ENCODE peak calls at places on chromosomes 7 and 10, in six cellular contexts. One of them, this sample, is unnamed.

GRCh38 chr7:47852330-47853245 is 95.7 kb downstream of the PKD1L1 start:
- DNase-seq in upper lobe of left lung: no peak
- DNase-seq in fibroblast of lung: no peak
- DNase-seq in BE2C: peak; percentile 26
- DNase-seq in cardiac muscle cell: no peak
- DNase-seq in lung: peak; percentile 17
- DNase-seq in this sample: no peak

GRCh38 chr7:157003445-157004049 is 6.9 kb downstream of the MNX1 start:
- DNase-seq in fibroblast of lung: no peak
- DNase-seq in upper lobe of left lung: no peak
- DNase-seq in BE2C: no peak
- DNase-seq in lung: no peak
- DNase-seq in cardiac muscle cell: no peak
- DNase-seq in this sample: no peak

GRCh38 chr10:89867964-89868363 is 166.6 kb downstream of the KIF20B start:
- DNase-seq in cardiac muscle cell: peak; percentile 45
- DNase-seq in fibroblast of lung: peak; percentile 60
- DNase-seq in lung: no peak
- DNase-seq in BE2C: no peak
- DNase-seq in upper lobe of left lung: no peak
- DNase-seq in this sample: no peak

GRCh38 chr7:105996860-105997737 is 34.0 kb downstream of the CDHR3 start:
- DNase-seq in cardiac muscle cell: no peak
- DNase-seq in fibroblast of lung: no peak
- DNase-seq in lung: peak; percentile 65
- DNase-seq in upper lobe of left lung: peak; percentile 77
- DNase-seq in BE2C: no peak
- DNase-seq in this sample: no peak

GRCh38 chr7:107394301-107394700 is 75.6 kb upstream of the GPR22 start:
- DNase-seq in BE2C: no peak
- DNase-seq in upper lobe of left lung: no peak
- DNase-seq in lung: no peak
- DNase-seq in cardiac muscle cell: peak; percentile 62
- DNase-seq in fibroblast of lung: peak; percentile 10
- DNase-seq in this sample: no peak

GRCh38 chr10:42767906-42768305 is 14.7 kb upstream of the BMS1 start:
- DNase-seq in lung: no peak
- DNase-seq in upper lobe of left lung: no peak
- DNase-seq in BE2C: no peak
- DNase-seq in fibroblast of lung: no peak
- DNase-seq in cardiac muscle cell: no peak
- DNase-seq in this sample: no peak

GRCh38 chr7:155998328-155998691 is 186.0 kb upstream of the SHH start:
- DNase-seq in fibroblast of lung: no peak
- DNase-seq in lung: no peak
- DNase-seq in upper lobe of left lung: peak; percentile 14
- DNase-seq in BE2C: no peak
- DNase-seq in cardiac muscle cell: no peak
- DNase-seq in this sample: no peak

GRCh38 chr7:67947191-67947590 is 950.6 kb downstream of the TYW1 start:
- DNase-seq in upper lobe of left lung: no peak
- DNase-seq in fibroblast of lung: no peak
- DNase-seq in lung: no peak
- DNase-seq in BE2C: no peak
- DNase-seq in cardiac muscle cell: no peak
- DNase-seq in this sample: no peak

GRCh38 chr7:151005566-151005965 is 14.7 kb downstream of the NOS3 start:
- DNase-seq in lung: no peak
- DNase-seq in BE2C: no peak
- DNase-seq in fibroblast of lung: no peak
- DNase-seq in upper lobe of left lung: no peak
- DNase-seq in cardiac muscle cell: no peak
- DNase-seq in this sample: no peak

GRCh38 chr10:97683556-97684357 is 3.3 kb downstream of the AVPI1 start:
- DNase-seq in cardiac muscle cell: peak; percentile 50
- DNase-seq in fibroblast of lung: peak; percentile 51
- DNase-seq in upper lobe of left lung: peak; percentile 41
- DNase-seq in lung: no peak
- DNase-seq in BE2C: peak; percentile 51
- DNase-seq in this sample: no peak

GRCh38 chr10:119545310-119545709 is 2.8 kb upstream of the RGS10 start:
- DNase-seq in BE2C: no peak
- DNase-seq in cardiac muscle cell: no peak
- DNase-seq in upper lobe of left lung: no peak
- DNase-seq in fibroblast of lung: no peak
- DNase-seq in lung: no peak
- DNase-seq in this sample: no peak

GRCh38 chr10:119542990-119543813 is 683 bp upstream of the RGS10 start:
- DNase-seq in fibroblast of lung: peak; percentile 49
- DNase-seq in lung: no peak
- DNase-seq in upper lobe of left lung: peak; percentile 48
- DNase-seq in BE2C: peak; percentile 74
- DNase-seq in cardiac muscle cell: peak; percentile 52
- DNase-seq in this sample: peak; percentile 55

GRCh38 chr10:119543814-119544642 is 1.5 kb upstream of the RGS10 start:
- DNase-seq in BE2C: no peak
- DNase-seq in upper lobe of left lung: no peak
- DNase-seq in cardiac muscle cell: no peak
- DNase-seq in fibroblast of lung: peak; percentile 21
- DNase-seq in lung: no peak
- DNase-seq in this sample: no peak

GRCh38 chr10:119549247-119549999 is 6.9 kb upstream of the RGS10 start:
- DNase-seq in upper lobe of left lung: no peak
- DNase-seq in lung: no peak
- DNase-seq in cardiac muscle cell: no peak
- DNase-seq in BE2C: no peak
- DNase-seq in fibroblast of lung: no peak
- DNase-seq in this sample: no peak

DNA sequence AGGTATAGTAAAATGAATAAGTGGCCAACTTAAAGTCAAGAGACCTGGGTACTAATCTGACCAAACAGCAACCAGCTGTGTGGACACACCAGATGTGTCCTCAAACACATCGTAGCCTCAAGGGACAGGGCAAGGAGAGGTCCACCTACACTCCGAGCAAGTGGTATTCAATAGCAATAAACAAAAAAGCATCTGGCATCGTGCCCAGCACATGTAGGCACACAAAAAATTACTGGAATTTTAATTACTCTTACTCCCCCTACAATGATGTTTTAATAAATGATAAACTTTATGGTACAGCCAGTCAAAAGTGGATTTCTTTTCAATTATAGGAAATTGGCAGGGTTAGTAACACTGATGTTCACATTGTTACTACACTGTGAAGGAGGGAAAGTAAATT is 3.5 kb upstream of the RGS10 start:
- DNase-seq in lung: no peak
- DNase-seq in BE2C: no peak
- DNase-seq in upper lobe of left lung: no peak
- DNase-seq in fibroblast of lung: peak; percentile 22
- DNase-seq in cardiac muscle cell: no peak
- DNase-seq in this sample: no peak
- H3K27me3 ChIP-seq in lung: no peaks in the 10 kb centered on the region
- H3K27me3 ChIP-seq in BE2C: no peaks in the 10 kb centered on the region
- H3K27me3 ChIP-seq in upper lobe of left lung: no peaks in the 10 kb centered on the region
- H3K27me3 ChIP-seq in fibroblast of lung: peaks cover 3% of the 10 kb centered on the region
- H3K27me3 ChIP-seq in cardiac muscle cell: peaks cover 58% of the 10 kb centered on the region
- H3K27me3 ChIP-seq in this sample: no peaks in the 10 kb centered on the region

DNA sequence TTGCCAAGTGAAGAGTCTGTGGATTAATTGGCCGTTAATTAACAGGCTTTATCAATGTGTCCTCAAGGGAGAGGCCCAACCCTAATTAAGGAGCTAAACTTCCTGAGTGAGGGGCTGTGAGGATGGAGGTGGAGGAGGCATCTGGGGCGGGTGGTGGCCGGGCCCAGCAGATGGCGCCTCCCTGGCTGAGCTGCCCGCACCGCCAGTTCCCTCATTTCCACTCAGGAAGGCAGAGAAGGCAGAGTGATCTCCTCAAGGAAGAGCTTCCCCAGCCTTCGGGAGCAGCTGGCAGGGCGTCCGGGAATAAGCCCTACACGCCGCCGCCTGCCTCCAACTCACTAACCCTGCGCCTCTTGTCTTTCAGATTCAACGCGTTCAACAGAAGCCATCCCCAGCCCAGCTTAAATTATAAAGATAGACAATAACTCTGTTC is 112.2 kb downstream of the CYTH3 start:
- DNase-seq in upper lobe of left lung: peak; percentile 33
- DNase-seq in cardiac muscle cell: peak; percentile 88
- DNase-seq in BE2C: peak; percentile 82
- DNase-seq in lung: peak; percentile 40
- DNase-seq in fibroblast of lung: peak; percentile 58
- DNase-seq in this sample: no peak
- H3K36me3 ChIP-seq in upper lobe of left lung: peaks cover 33% of the 10 kb centered on the region
- H3K36me3 ChIP-seq in cardiac muscle cell: peaks cover 53% of the 10 kb centered on the region
- H3K36me3 ChIP-seq in BE2C: peaks cover 75% of the 10 kb centered on the region
- H3K36me3 ChIP-seq in lung: peaks cover 51% of the 10 kb centered on the region
- H3K36me3 ChIP-seq in fibroblast of lung: peaks cover 21% of the 10 kb centered on the region
- H3K36me3 ChIP-seq in this sample: peaks cover 15% of the 10 kb centered on the region

GRCh38 chr10:123552760-123553554 is 113.2 kb upstream of the GPR26 start:
- DNase-seq in fibroblast of lung: no peak
- DNase-seq in cardiac muscle cell: no peak
- DNase-seq in BE2C: no peak
- DNase-seq in lung: peak; percentile 22
- DNase-seq in upper lobe of left lung: no peak
- DNase-seq in this sample: no peak

GRCh38 chr10:123550680-123551096 is 115.5 kb upstream of the GPR26 start:
- DNase-seq in lung: no peak
- DNase-seq in BE2C: no peak
- DNase-seq in upper lobe of left lung: no peak
- DNase-seq in fibroblast of lung: no peak
- DNase-seq in cardiac muscle cell: no peak
- DNase-seq in this sample: no peak

GRCh38 chr10:123548779-123549178 is 117.4 kb upstream of the GPR26 start:
- DNase-seq in fibroblast of lung: no peak
- DNase-seq in lung: peak; percentile 4
- DNase-seq in cardiac muscle cell: no peak
- DNase-seq in BE2C: no peak
- DNase-seq in upper lobe of left lung: no peak
- DNase-seq in this sample: no peak

GRCh38 chr10:123549761-123550454 is 116.2 kb upstream of the GPR26 start:
- DNase-seq in fibroblast of lung: no peak
- DNase-seq in BE2C: no peak
- DNase-seq in lung: peak; percentile 22
- DNase-seq in cardiac muscle cell: no peak
- DNase-seq in upper lobe of left lung: no peak
- DNase-seq in this sample: no peak

DNA sequence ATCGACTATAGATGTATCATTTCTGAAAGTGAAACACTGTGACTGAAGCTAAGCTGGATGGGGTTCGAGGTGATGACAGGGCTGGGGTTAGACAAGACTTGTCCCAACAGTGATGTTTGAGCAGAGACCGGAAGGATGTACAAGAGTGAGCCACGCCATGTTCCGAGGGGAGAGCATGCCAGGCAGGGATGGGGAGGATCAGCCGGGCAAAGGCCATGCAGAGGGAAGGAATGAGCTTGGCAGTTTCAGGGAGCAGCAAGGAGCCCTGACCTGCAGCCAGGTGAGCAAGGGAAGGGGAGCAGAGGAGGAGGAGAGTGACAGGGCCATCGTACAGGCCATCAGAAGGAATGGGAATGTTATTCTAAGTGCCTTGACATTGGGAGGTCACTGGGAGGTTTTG is 114.9 kb upstream of the GPR26 start:
- DNase-seq in lung: peak; percentile 27
- DNase-seq in cardiac muscle cell: no peak
- DNase-seq in BE2C: no peak
- DNase-seq in fibroblast of lung: no peak
- DNase-seq in upper lobe of left lung: no peak
- DNase-seq in this sample: no peak
- TF ChIP-seq CTCF in lung: no peak
- TF ChIP-seq CTCF in cardiac muscle cell: no peak
- TF ChIP-seq CTCF in BE2C: no peak
- TF ChIP-seq CTCF in fibroblast of lung: no peak
- TF ChIP-seq CTCF in upper lobe of left lung: no peak
- TF ChIP-seq CTCF in this sample: no peak

DNA sequence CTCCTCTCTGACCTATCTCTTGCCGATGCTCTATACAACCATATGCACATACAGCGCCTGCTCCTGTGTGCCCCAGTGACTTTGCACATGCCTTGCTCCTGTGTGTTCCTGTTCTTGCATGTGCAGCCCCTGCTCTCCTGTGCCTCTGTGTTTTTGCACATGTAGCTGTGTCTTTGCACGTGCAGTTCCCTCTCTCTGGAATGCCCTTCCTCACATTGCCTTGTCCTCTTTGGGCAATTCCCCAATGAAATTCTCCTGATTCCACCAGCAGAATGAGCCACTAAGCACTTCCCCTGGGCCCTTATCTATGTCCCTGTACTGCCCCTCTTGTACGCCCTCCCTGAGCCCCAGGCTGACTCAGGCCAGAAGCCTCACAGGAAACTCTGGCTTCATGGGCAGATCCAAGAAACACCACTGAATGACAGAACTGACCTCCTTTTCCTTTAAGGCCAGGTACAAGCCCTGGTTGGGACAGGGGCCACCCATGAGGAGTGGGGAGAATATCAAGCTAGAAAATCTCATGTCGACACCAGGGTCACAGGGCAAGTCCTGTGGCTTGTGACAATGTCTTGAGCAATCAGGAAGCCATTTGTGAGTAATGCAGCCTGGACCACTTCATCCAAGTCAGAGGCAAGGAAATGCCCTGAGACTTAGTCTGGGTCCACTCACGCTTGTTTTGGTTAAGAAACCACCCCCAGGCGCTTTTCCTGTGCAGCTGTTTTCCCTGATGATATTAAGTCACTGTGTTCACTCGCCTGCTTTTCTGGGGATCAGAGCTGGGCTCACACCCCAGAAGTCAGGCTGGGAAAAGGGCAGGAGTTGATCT is 1.9 kb upstream of the ARHGAP22 start:
- DNase-seq in upper lobe of left lung: peak; percentile 63
- DNase-seq in fibroblast of lung: peak; percentile 97
- DNase-seq in cardiac muscle cell: peak; percentile 92
- DNase-seq in lung: peak; percentile 34
- DNase-seq in BE2C: no peak
- DNase-seq in this sample: no peak
- H3K27me3 ChIP-seq in upper lobe of left lung: no peaks in the 10 kb centered on the region
- H3K27me3 ChIP-seq in fibroblast of lung: no peaks in the 10 kb centered on the region
- H3K27me3 ChIP-seq in cardiac muscle cell: peaks cover 30% of the 10 kb centered on the region
- H3K27me3 ChIP-seq in lung: no peaks in the 10 kb centered on the region
- H3K27me3 ChIP-seq in BE2C: peaks cover 5% of the 10 kb centered on the region
- H3K27me3 ChIP-seq in this sample: no peaks in the 10 kb centered on the region

This sample was measured in CD8-positive, alpha-beta T cell.